ENCODE peak calls at places on chromosome 20, in six cellular contexts. K, R, W, O, D and A are unnamed samples.

GRCh38 chr20:9617062-9617461 is 102.7 kb downstream of the LAMP5 start:
- DNase-seq in K (no peak), R (peak; percentile 57), W (peak; percentile 81), O (peak; percentile 56), D (peak; percentile 81), A (peak; percentile 41)

GRCh38 chr20:23640018-23640872 is 2.5 kb upstream of the CST3 start:
- DNase-seq in K (no peak), R (no peak), W (no peak), O (no peak), D (no peak), A (no peak)

GRCh38 chr20:40535816-40536215 is 153.2 kb downstream of the MAFB start:
- DNase-seq in K (no peak), R (no peak), W (no peak), O (no peak), D (no peak), A (no peak)

GRCh38 chr20:48722002-48722731 is 105.6 kb downstream of the PREX1 start:
- DNase-seq in K (peak; percentile 87), R (no peak), W (peak; percentile 83), O (peak; percentile 88), D (peak; percentile 38), A (no peak)

GRCh38 chr20:20710443-20710842 is 2.0 kb downstream of the RALGAPA2 start:
- DNase-seq in K (no peak), R (no peak), W (no peak), O (no peak), D (no peak), A (no peak)

GRCh38 chr20:22805219-22805618 is 220.8 kb upstream of the FOXA2 start:
- DNase-seq in K (no peak), R (no peak), W (peak; percentile 78), O (peak; percentile 89), D (no peak), A (no peak)

GRCh38 chr20:18057106-18057993 is at the start of gene OVOL2:
- DNase-seq in K (no peak), R (no peak), W (peak; percentile 12), O (no peak), D (peak; percentile 95), A (peak; percentile 95)

GRCh38 chr20:34896086-34896551 is 19.7 kb downstream of the ACSS2 start:
- DNase-seq in K (no peak), R (no peak), W (no peak), O (no peak), D (no peak), A (no peak)

GRCh38 chr20:44426879-44427785 is 48.5 kb upstream of the TTPAL start:
- DNase-seq in K (no peak), R (no peak), W (no peak), O (no peak), D (no peak), A (no peak)

GRCh38 chr20:10611357-10611756 is 62.4 kb downstream of the JAG1 start:
- DNase-seq in K (no peak), R (no peak), W (peak; percentile 63), O (peak; percentile 78), D (no peak), A (no peak)

GRCh38 chr20:33154252-33154651 is 13.7 kb upstream of the BPIFA2 start:
- DNase-seq in K (no peak), R (no peak), W (no peak), O (no peak), D (no peak), A (no peak)

GRCh38 chr20:48761023-48761785 is 66.6 kb downstream of the PREX1 start:
- DNase-seq in K (no peak), R (no peak), W (no peak), O (no peak), D (peak; percentile 55), A (peak; percentile 46)

GRCh38 chr20:3420211-3420707 is 12.8 kb upstream of the DNAAF9 start:
- DNase-seq in K (peak; percentile 75), R (no peak), W (peak; percentile 84), O (peak; percentile 13), D (no peak), A (peak; percentile 28)

GRCh38 chr20:16209826-16210365 is 363.4 kb downstream of the KIF16B start:
- DNase-seq in K (no peak), R (no peak), W (peak; percentile 33), O (peak; percentile 35), D (no peak), A (no peak)

GRCh38 chr20:10788877-10789276 is 115.1 kb upstream of the JAG1 start:
- DNase-seq in K (peak; percentile 71), R (no peak), W (no peak), O (no peak), D (no peak), A (no peak)

GRCh38 chr20:47586648-47587306 is 85.1 kb downstream of the NCOA3 start:
- DNase-seq in K (no peak), R (no peak), W (no peak), O (peak; percentile 24), D (no peak), A (no peak)

GRCh38 chr20:20729563-20729962 is 17.1 kb upstream of the RALGAPA2 start:
- DNase-seq in K (no peak), R (no peak), W (no peak), O (no peak), D (no peak), A (no peak)

GRCh38 chr20:21628800-21629199 is 76.7 kb upstream of the PAX1 start:
- DNase-seq in K (no peak), R (no peak), W (no peak), O (no peak), D (no peak), A (no peak)

GRCh38 chr20:8913452-8913851 is 155.4 kb upstream of the PLCB4 start:
- DNase-seq in K (no peak), R (no peak), W (no peak), O (no peak), D (no peak), A (no peak)

GRCh38 chr20:33796263-33796906 is 14.8 kb upstream of the CHMP4B start:
- DNase-seq in K (no peak), R (no peak), W (no peak), O (no peak), D (peak; percentile 82), A (peak; percentile 81)

GRCh38 chr20:46959081-46959692 is 64.5 kb downstream of the EYA2 start:
- DNase-seq in K (no peak), R (no peak), W (peak; percentile 95), O (peak; percentile 94), D (no peak), A (no peak)

GRCh38 chr20:21513881-21514540 is at the start of gene NKX2-2:
- DNase-seq in K (no peak), R (no peak), W (no peak), O (no peak), D (no peak), A (no peak)

GRCh38 chr20:47989957-47990356 is 204.7 kb upstream of the SULF2 start:
- DNase-seq in K (no peak), R (no peak), W (no peak), O (no peak), D (no peak), A (peak; percentile 43)

GRCh38 chr20:39206899-39207564 is 244.9 kb downstream of the DHX35 start:
- DNase-seq in K (no peak), R (no peak), W (peak; percentile 9), O (no peak), D (peak; percentile 50), A (no peak)
- H3K27ac ChIP-seq in K (no peak overlapping the region), R (no peak overlapping the region), W (no peak overlapping the region), O (no peak overlapping the region), D (no peak overlapping the region), A (no peak overlapping the region)

GRCh38 chr20:58019850-58020625 is 208.4 kb downstream of the ANKRD60 start:
- DNase-seq in K (no peak), R (no peak), W (no peak), O (no peak), D (no peak), A (no peak)
- H3K27ac ChIP-seq in K (peak overlapping the region; percentile 10), R (no peak overlapping the region), W (no peak overlapping the region), O (no peak overlapping the region), D (no peak overlapping the region), A (no peak overlapping the region)

DNA sequence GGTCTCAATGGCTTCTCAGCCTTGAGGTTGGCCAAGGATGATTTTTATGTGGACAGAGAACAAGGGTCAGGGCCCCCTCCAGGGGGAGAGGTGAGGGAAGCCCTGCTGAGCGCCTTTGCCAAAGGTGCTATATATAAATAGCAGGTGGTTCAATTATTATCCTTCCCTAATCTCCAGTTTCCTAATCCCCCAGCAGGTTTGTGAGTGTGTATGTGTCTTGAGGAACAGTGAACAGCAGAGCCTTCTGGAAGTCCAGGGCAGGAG is 3.2 kb upstream of the SIRPA start:
- DNase-seq in K (no peak), R (no peak), W (no peak), O (no peak), D (no peak), A (no peak)
- H3K27ac ChIP-seq in K (no peak overlapping the region), R (no peak overlapping the region), W (no peak overlapping the region), O (no peak overlapping the region), D (no peak overlapping the region), A (no peak overlapping the region)

DNA sequence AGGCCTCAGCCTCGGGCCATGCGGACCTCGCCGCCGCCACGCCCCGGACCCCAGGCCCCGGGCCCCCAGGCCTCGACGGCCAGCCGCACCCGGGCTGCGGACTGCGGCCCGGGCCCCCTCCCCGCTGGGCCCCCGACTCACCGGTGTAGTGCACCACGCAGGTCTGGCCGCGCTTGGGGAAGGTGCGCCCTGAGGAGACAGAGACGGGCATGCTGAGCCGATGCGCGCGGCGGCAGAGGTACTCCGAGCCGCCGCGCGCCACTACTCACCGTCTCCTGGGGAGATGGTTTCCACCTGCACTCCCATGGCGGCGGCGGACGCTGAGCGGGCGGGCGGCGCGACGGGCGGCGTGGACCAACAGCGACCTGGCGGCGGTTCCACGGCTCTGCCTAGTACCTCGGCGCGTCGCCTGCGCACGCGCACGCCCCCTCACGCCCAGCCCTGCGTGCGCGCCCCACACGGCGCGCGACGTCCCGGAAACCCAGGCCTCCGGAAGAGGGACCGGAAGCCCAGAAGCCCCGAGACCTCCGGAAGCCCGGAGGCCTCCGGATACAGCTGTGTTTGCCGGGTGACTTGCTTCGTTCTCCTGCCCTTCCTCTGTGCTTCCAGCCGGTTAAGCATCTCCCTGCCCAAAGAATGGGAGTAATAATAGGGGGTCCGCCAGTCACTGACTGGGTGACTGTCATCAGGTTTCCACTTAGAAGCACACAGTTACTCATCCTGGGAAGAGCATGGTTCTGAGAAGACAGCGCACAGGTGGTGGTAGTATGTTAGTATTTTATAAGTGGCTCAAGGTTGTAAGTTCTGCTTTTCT is at the start of gene FKBP1A:
- DNase-seq in K (peak; percentile 94), R (peak; percentile 74), W (peak; percentile 96), O (peak; percentile 69), D (peak; percentile 95), A (peak; percentile 93)
- H3K27ac ChIP-seq in K (peak within 1 kb of the TSS; percentile 71), R (no peak within 1 kb of the TSS), W (peak within 1 kb of the TSS; percentile 64), O (peak within 1 kb of the TSS; percentile 50), D (peak within 1 kb of the TSS; percentile 89), A (peak within 1 kb of the TSS; percentile 79)

DNA sequence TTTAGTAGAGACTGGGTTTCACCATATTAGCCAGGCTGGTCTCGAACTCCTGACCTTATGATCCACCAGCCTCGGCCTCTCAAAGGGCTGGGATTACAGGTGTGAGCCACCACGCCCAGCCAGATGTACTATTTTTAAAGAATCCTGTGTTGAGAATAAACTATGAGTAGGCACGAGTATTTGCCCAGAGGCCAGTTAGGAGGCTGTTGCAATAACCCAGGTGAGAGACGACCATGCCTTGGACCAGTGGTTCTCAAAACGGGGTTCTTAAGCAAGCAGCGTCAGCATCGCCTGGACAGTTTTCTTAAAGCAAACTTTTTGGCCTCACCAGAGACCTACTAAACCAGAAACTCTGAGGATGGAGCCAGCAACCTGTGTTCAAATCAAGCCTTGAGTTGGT is 258.8 kb downstream of the ZNF217 start:
- DNase-seq in K (no peak), R (no peak), W (no peak), O (no peak), D (no peak), A (no peak)
- H3K27ac ChIP-seq in K (no peak overlapping the region), R (no peak overlapping the region), W (no peak overlapping the region), O (no peak overlapping the region), D (no peak overlapping the region), A (no peak overlapping the region)

GRCh38 chr20:62285151-62285550 is 17.6 kb upstream of the ADRM1 start:
- DNase-seq in K (no peak), R (no peak), W (no peak), O (no peak), D (no peak), A (no peak)
- H3K27ac ChIP-seq in K (no peak overlapping the region), R (no peak overlapping the region), W (no peak overlapping the region), O (no peak overlapping the region), D (no peak overlapping the region), A (no peak overlapping the region)